ENCODE peak calls at places on chromosomes 5 and 9, in four cellular contexts. Q is fibroblast of lung, H is cardiac muscle cell, K is aorta. U is an unnamed sample.

GRCh38 chr9:84174486-84174885 is 166.1 kb downstream of the SLC28A3 start:
- DNase-seq in Q (no peak), H (no peak), K (no peak), U (no peak)

GRCh38 chr5:1468629-1469527 is 23.6 kb upstream of the SLC6A3 start:
- DNase-seq in Q (no peak), H (no peak), K (no peak), U (no peak)

GRCh38 chr9:9942764-9943424 is 669.9 kb downstream of the PTPRD start:
- DNase-seq in Q (peak), H (peak), K (peak), U (no peak)

GRCh38 chr5:98656106-98656795 is 117.2 kb upstream of the RGMB start:
- DNase-seq in Q (peak), H (no peak), K (no peak), U (no peak)

GRCh38 chr5:40797273-40798011 is 732 bp downstream of the PRKAA1 start:
- DNase-seq in Q (peak), H (peak), K (peak), U (no peak)

GRCh38 chr9:31078175-31078574 is 1306.3 kb upstream of the ACO1 start:
- DNase-seq in Q (no peak), H (no peak), K (no peak), U (no peak)

GRCh38 chr9:36828574-36829141 is 205.4 kb downstream of the PAX5 start:
- DNase-seq in Q (no peak), H (no peak), K (no peak), U (no peak)

GRCh38 chr5:176816043-176816745 is 5.8 kb downstream of the UNC5A start:
- DNase-seq in Q (no peak), H (no peak), K (no peak), U (no peak)

GRCh38 chr9:87716141-87716540 is 9.8 kb upstream of the CTSL start:
- DNase-seq in Q (peak), H (no peak), K (no peak), U (no peak)

GRCh38 chr5:1298067-1298551 is 3.2 kb upstream of the TERT start:
- DNase-seq in Q (no peak), H (no peak), K (peak), U (no peak)

GRCh38 chr9:129338701-129339445 is 160.8 kb upstream of the IER5L start:
- DNase-seq in Q (peak), H (no peak), K (peak), U (peak)

GRCh38 chr5:141762316-141762715 is 80.3 kb upstream of the ARAP3 start:
- DNase-seq in Q (no peak), H (no peak), K (no peak), U (no peak)

GRCh38 chr9:77097335-77097734 is 77.9 kb downstream of the FOXB2 start:
- DNase-seq in Q (no peak), H (no peak), K (no peak), U (no peak)

GRCh38 chr5:171115519-171115918 is 193.5 kb upstream of the TLX3 start:
- DNase-seq in Q (no peak), H (no peak), K (no peak), U (no peak)

GRCh38 chr5:157383151-157383810 is 76.7 kb upstream of the NIPAL4 start:
- DNase-seq in Q (no peak), H (no peak), K (no peak), U (no peak)

GRCh38 chr9:129656795-129657390 is 8.6 kb upstream of the PRRX2 start:
- DNase-seq in Q (peak), H (no peak), K (no peak), U (no peak)

GRCh38 chr5:33319841-33320240 is 120.9 kb upstream of the TARS1 start:
- DNase-seq in Q (peak), H (no peak), K (no peak), U (no peak)

GRCh38 chr5:39214912-39215709 is 4.3 kb downstream of the FYB1 start:
- DNase-seq in Q (no peak), H (no peak), K (no peak), U (no peak)
- H3K4me3 ChIP-seq in Q (no peak), H (no peak), K (no peak), U (no peak)

GRCh38 chr9:137097761-137098462 is 11.1 kb downstream of the MAN1B1 start:
- DNase-seq in Q (no peak), H (no peak), K (no peak), U (no peak)

GRCh38 chr9:137096785-137097546 is 10.2 kb downstream of the MAN1B1 start:
- DNase-seq in Q (no peak), H (no peak), K (no peak), U (no peak)

GRCh38 chr9:137099231-137099630 is 12.4 kb downstream of the MAN1B1 start:
- DNase-seq in Q (no peak), H (no peak), K (no peak), U (no peak)

GRCh38 chr9:137095664-137096517 is 9.1 kb downstream of the MAN1B1 start:
- DNase-seq in Q (no peak), H (no peak), K (no peak), U (no peak)
- H3K4me3 ChIP-seq in Q (no peak), H (no peak), K (no peak), U (no peak)

DNA sequence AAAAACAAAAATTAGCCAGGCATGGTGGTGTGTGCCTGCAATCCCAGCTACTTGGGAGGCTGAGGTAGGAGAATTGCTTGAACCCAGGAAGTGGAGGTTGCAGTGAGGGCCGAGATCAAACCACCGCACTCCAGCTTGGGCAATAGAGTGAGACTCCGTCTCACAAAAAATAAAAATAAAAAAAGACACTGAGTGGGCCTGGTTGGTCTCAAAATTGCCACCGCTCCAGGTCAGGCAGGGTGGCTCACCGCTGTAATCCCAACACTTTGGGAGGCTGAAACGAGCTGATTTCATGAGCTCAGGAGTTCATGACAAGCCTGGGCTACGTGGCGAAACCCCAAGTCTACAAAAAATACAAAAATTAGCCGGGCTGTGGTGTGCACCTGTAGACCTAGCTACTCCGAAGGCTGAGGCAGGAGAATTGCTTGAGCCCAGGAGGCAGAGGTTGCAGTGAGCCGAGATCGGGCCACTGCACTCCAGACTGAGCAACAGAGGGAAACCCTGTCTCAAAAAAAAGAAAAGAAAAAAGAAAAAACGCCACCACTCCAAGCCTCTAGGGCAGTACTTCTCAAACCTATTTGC is 1.8 kb downstream of the STK10 start:
- DNase-seq in Q (no peak), H (no peak), K (no peak), U (no peak)
- H3K4me3 ChIP-seq in Q (peak), H (no peak), K (no peak), U (peak)

DNA sequence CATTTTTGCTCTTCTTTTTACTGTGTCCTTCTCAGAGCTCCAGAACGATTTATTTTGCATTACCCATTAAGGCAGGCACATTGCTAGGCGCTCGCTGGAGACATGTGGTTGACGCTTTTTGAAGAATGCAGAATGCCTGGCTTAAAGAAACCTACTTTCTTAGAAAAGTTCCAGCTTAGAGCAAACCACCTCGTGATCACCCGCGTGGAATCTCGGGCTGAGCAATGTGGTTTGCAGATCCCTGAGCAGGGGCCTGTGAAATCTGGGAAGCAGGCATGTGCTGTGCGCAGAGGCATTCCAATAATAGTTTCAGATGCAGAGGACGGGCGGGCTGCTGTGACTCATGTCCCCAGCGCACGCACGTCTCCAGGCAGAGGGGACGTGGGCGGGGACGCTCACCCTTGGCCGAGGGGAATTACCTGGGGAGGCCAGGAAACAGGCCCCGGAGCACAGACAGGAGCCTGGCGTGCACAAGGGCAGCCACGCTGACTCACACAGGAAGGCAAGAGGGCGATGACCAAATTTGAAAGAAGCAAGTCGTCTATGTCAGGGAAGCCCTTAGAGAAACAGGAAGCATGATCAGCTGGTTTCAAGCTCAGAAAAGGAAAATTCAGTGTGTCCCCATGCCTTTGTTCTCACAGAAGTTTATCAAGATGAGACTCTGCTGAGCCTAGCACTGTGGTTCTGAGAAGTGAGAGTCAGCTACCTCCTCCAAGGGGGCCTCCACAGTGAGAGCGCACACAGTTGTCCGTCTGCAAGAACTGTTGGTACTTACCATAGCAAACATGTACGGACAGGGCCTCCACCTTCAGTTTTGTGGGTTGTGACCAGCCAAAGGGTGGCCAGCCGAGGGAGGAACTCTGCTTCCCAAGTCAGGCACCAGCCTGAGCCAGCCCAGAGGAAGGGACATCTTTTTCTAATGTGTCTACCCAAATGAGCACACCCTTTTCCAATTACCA is 218.6 kb downstream of the PIK3R1 start:
- DNase-seq in Q (peak), H (no peak), K (peak), U (peak)
- H3K4me3 ChIP-seq in Q (no peak), H (no peak), K (no peak), U (no peak)

DNA sequence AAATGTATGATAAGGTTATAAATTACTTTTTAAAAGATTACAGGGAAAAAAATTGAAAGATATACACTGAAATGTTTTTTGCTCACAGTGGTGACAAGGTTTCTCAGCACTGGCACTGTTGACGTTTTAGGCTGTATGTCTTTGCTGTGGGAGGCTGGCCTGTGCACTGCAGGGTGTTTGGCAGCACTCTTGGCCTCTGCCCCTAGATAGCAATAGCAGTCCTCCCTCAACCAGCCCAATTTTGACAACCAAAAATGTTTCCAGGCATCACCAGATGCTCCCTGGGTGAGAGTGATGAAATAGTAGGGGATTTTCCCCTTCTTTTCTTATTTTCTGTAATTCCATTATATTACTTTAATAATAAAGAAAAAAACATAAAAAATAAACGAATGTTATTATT is 3.3 kb downstream of the CD274 start:
- DNase-seq in Q (no peak), H (no peak), K (no peak), U (no peak)
- H3K4me3 ChIP-seq in Q (no peak), H (no peak), K (no peak), U (no peak)

GRCh38 chr5:59126665-59127354 is 543.9 kb downstream of the RAB3C start:
- DNase-seq in Q (peak), H (no peak), K (no peak), U (no peak)
- H3K4me3 ChIP-seq in Q (peak), H (peak), K (peak), U (peak)

GRCh38 chr5:81986126-81986525 is 14.3 kb downstream of the ATG10 start:
- DNase-seq in Q (peak), H (no peak), K (no peak), U (no peak)

GRCh38 chr5:81980598-81981260 is 8.9 kb downstream of the ATG10 start:
- DNase-seq in Q (no peak), H (peak), K (no peak), U (no peak)

GRCh38 chr5:81980160-81980559 is 8.3 kb downstream of the ATG10 start:
- DNase-seq in Q (no peak), H (no peak), K (no peak), U (no peak)
- H3K4me3 ChIP-seq in Q (no peak), H (no peak), K (no peak), U (no peak)